ENCODE peak calls at places on chromosomes 5 and 9, in eight cellular contexts. One of them, this sample, is unnamed.

GRCh38 chr5:56066931-56067450 is 72.2 kb upstream of the IL6ST start:
- DNase-seq in K562: no peak
- DNase-seq in adrenal gland: no peak
- DNase-seq in breast epithelium: no peak
- DNase-seq in Peyer's patch: no peak
- DNase-seq in ovary: no peak
- DNase-seq in IMR-90: no peak
- DNase-seq in HepG2: no peak
- DNase-seq in this sample: no peak

GRCh38 chr5:154097031-154097430 is 58.3 kb downstream of the MFAP3 start:
- DNase-seq in Peyer's patch: no peak
- DNase-seq in HepG2: peak; percentile 3
- DNase-seq in K562: no peak
- DNase-seq in ovary: no peak
- DNase-seq in IMR-90: no peak
- DNase-seq in adrenal gland: no peak
- DNase-seq in breast epithelium: no peak
- DNase-seq in this sample: no peak

GRCh38 chr5:35815089-35815936 is 41.4 kb upstream of the IL7R start:
- DNase-seq in IMR-90: no peak
- DNase-seq in ovary: no peak
- DNase-seq in HepG2: peak; percentile 44
- DNase-seq in adrenal gland: no peak
- DNase-seq in breast epithelium: no peak
- DNase-seq in K562: peak; percentile 56
- DNase-seq in Peyer's patch: no peak
- DNase-seq in this sample: no peak

GRCh38 chr5:149265559-149265958 is 6.1 kb upstream of the AFAP1L1 start:
- DNase-seq in adrenal gland: no peak
- DNase-seq in IMR-90: peak; percentile 72
- DNase-seq in ovary: no peak
- DNase-seq in HepG2: no peak
- DNase-seq in Peyer's patch: no peak
- DNase-seq in breast epithelium: no peak
- DNase-seq in K562: no peak
- DNase-seq in this sample: peak; percentile 23

GRCh38 chr5:9932770-9933169 is 302.6 kb upstream of the TAS2R1 start:
- DNase-seq in Peyer's patch: no peak
- DNase-seq in adrenal gland: no peak
- DNase-seq in K562: peak; percentile 13
- DNase-seq in HepG2: no peak
- DNase-seq in ovary: no peak
- DNase-seq in breast epithelium: no peak
- DNase-seq in IMR-90: peak; percentile 81
- DNase-seq in this sample: peak; percentile 11

GRCh38 chr9:95666096-95666784 is 149.5 kb upstream of the PTCH1 start:
- DNase-seq in K562: no peak
- DNase-seq in breast epithelium: no peak
- DNase-seq in ovary: no peak
- DNase-seq in Peyer's patch: no peak
- DNase-seq in IMR-90: no peak
- DNase-seq in adrenal gland: no peak
- DNase-seq in HepG2: no peak
- DNase-seq in this sample: no peak

GRCh38 chr9:84668204-84669007 is 1.1 kb upstream of the NTRK2 start:
- DNase-seq in Peyer's patch: peak; percentile 56
- DNase-seq in IMR-90: peak; percentile 19
- DNase-seq in ovary: peak; percentile 68
- DNase-seq in K562: no peak
- DNase-seq in breast epithelium: peak; percentile 64
- DNase-seq in adrenal gland: peak; percentile 40
- DNase-seq in HepG2: no peak
- DNase-seq in this sample: no peak

GRCh38 chr5:10894445-10895054 is 133.5 kb upstream of the DAP start:
- DNase-seq in adrenal gland: no peak
- DNase-seq in ovary: no peak
- DNase-seq in Peyer's patch: no peak
- DNase-seq in K562: no peak
- DNase-seq in IMR-90: no peak
- DNase-seq in breast epithelium: no peak
- DNase-seq in HepG2: no peak
- DNase-seq in this sample: no peak

GRCh38 chr5:58011301-58011700 is 448.6 kb downstream of the PLK2 start:
- DNase-seq in K562: no peak
- DNase-seq in Peyer's patch: no peak
- DNase-seq in breast epithelium: no peak
- DNase-seq in adrenal gland: no peak
- DNase-seq in IMR-90: no peak
- DNase-seq in HepG2: no peak
- DNase-seq in ovary: no peak
- DNase-seq in this sample: no peak

DNA sequence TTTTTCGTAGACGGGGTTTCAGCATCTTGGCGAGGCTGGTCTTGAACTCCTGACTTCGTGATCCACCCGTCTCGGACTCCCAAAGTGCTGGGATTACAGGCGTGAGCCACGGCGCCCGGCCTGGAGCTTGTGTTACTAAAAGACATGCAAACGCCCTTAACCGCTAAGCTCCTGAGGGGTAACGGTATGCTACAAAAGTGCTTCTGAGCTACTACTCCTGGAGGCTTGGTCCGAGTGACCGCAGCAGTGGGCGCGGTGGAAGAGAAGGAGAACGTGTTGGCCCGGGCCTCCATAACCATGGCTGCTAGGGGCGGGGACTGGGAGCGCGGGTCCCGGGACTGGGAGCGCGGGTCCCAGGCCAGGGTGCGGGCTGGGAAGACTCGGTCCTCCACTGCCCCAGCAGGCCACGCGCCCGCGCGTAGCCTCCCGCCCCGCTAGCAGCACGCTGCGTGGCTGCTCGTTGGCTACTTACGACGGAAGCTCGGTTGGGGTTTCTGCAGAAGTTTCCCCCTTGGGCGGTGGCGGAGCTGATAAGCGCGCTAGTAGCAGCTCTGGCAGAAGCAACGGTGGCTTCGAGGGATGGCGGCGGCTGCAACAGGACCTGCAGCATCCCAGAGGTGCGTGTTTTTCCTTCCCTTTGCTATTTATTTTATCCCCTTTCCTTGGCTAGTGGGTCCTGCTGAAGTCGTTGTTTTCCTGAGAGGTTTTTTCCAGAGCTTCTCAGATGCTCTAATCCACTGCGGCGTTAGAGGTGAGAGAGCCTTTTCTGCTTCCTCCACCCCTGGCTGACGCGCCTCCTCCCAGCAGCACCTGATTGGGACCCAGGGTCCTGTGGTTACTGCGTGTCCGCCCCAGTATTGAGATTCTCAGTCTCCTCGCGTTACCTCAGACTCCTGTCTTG is 69.3 kb upstream of the CCDC180 start:
- DNase-seq in Peyer's patch: peak; percentile 91
- DNase-seq in K562: peak; percentile 87
- DNase-seq in ovary: peak; percentile 66
- DNase-seq in adrenal gland: peak; percentile 86
- DNase-seq in IMR-90: peak; percentile 67
- DNase-seq in breast epithelium: peak; percentile 73
- DNase-seq in HepG2: peak; percentile 52
- DNase-seq in this sample: peak; percentile 89
- TF ChIP-seq POLR2A in Peyer's patch: peak; percentile 25
- TF ChIP-seq POLR2A in K562: peak; percentile 92
- TF ChIP-seq POLR2A in ovary: no peak
- TF ChIP-seq POLR2A in adrenal gland: peak; percentile 62
- TF ChIP-seq POLR2A in IMR-90: no peak
- TF ChIP-seq POLR2A in breast epithelium: no peak
- TF ChIP-seq POLR2A in HepG2: peak; percentile 42
- TF ChIP-seq POLR2A in this sample: peak; percentile 64

GRCh38 chr9:6757988-6758417 is 230 bp downstream of the KDM4C start:
- DNase-seq in ovary: no peak
- DNase-seq in IMR-90: no peak
- DNase-seq in HepG2: no peak
- DNase-seq in breast epithelium: no peak
- DNase-seq in Peyer's patch: no peak
- DNase-seq in adrenal gland: peak; percentile 96
- DNase-seq in K562: peak; percentile 96
- DNase-seq in this sample: peak; percentile 89
- TF ChIP-seq POLR2A in ovary: peak; percentile 8
- TF ChIP-seq POLR2A in IMR-90: no peak
- TF ChIP-seq POLR2A in HepG2: no peak
- TF ChIP-seq POLR2A in breast epithelium: no peak
- TF ChIP-seq POLR2A in Peyer's patch: no peak
- TF ChIP-seq POLR2A in adrenal gland: no peak
- TF ChIP-seq POLR2A in K562: no peak
- TF ChIP-seq POLR2A in this sample: no peak

GRCh38 chr5:69369369-69370121 is at the start of the genes AK6, RAD17 and TAF9:
- DNase-seq in HepG2: peak; percentile 86
- DNase-seq in IMR-90: peak; percentile 88
- DNase-seq in K562: peak; percentile 91
- DNase-seq in breast epithelium: peak; percentile 88
- DNase-seq in ovary: peak; percentile 89
- DNase-seq in Peyer's patch: peak; percentile 97
- DNase-seq in adrenal gland: peak; percentile 92
- DNase-seq in this sample: peak; percentile 83
- TF ChIP-seq POLR2A in HepG2: peak; percentile 85
- TF ChIP-seq POLR2A in IMR-90: peak; percentile 93
- TF ChIP-seq POLR2A in K562: peak; percentile 93
- TF ChIP-seq POLR2A in breast epithelium: peak; percentile 55
- TF ChIP-seq POLR2A in ovary: peak; percentile 74
- TF ChIP-seq POLR2A in Peyer's patch: peak; percentile 69
- TF ChIP-seq POLR2A in adrenal gland: peak; percentile 79
- TF ChIP-seq POLR2A in this sample: peak; percentile 83

DNA sequence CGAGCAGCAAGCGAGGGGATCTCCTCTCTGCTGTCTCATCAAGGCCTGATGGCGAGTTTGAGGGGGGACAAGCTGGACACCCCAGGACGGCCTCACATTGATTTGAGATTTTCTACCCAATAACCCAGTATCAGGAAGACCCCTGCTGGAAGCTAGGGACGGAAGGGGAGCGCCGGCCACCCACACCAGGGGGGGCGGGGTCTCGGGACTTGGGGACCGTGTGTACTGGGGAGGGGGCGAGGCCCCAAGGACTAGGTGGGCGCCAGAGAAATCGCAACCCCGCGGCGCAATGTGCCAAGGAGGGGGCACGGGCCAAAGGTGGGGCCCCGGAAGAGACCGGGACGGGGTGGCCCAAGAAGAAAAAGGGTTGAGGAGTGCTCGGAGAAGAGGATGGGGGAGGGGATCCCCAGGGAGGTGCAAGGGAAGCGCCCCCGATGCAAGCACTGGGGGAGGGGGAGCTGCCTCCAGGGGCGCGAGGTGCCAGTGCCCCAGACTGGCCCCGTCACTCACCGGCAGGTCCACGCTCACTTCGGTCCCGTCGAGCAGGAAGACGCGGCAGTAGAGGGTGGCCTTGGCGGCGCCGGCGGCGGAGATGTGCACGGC is 1.1 kb downstream of the EPB41L4B start:
- DNase-seq in K562: no peak
- DNase-seq in Peyer's patch: no peak
- DNase-seq in IMR-90: no peak
- DNase-seq in adrenal gland: peak; percentile 38
- DNase-seq in breast epithelium: no peak
- DNase-seq in HepG2: no peak
- DNase-seq in ovary: peak; percentile 34
- DNase-seq in this sample: no peak
- TF ChIP-seq POLR2A in K562: no peak
- TF ChIP-seq POLR2A in Peyer's patch: no peak
- TF ChIP-seq POLR2A in IMR-90: no peak
- TF ChIP-seq POLR2A in adrenal gland: no peak
- TF ChIP-seq POLR2A in breast epithelium: no peak
- TF ChIP-seq POLR2A in HepG2: no peak
- TF ChIP-seq POLR2A in ovary: no peak
- TF ChIP-seq POLR2A in this sample: no peak

GRCh38 chr9:133882849-133883248 is 109.3 kb downstream of the VAV2 start:
- DNase-seq in ovary: no peak
- DNase-seq in K562: no peak
- DNase-seq in breast epithelium: no peak
- DNase-seq in adrenal gland: no peak
- DNase-seq in IMR-90: no peak
- DNase-seq in Peyer's patch: no peak
- DNase-seq in HepG2: no peak
- DNase-seq in this sample: no peak
- TF ChIP-seq POLR2A in ovary: no peak
- TF ChIP-seq POLR2A in K562: no peak
- TF ChIP-seq POLR2A in breast epithelium: no peak
- TF ChIP-seq POLR2A in adrenal gland: no peak
- TF ChIP-seq POLR2A in IMR-90: no peak
- TF ChIP-seq POLR2A in Peyer's patch: no peak
- TF ChIP-seq POLR2A in HepG2: no peak
- TF ChIP-seq POLR2A in this sample: no peak

DNA sequence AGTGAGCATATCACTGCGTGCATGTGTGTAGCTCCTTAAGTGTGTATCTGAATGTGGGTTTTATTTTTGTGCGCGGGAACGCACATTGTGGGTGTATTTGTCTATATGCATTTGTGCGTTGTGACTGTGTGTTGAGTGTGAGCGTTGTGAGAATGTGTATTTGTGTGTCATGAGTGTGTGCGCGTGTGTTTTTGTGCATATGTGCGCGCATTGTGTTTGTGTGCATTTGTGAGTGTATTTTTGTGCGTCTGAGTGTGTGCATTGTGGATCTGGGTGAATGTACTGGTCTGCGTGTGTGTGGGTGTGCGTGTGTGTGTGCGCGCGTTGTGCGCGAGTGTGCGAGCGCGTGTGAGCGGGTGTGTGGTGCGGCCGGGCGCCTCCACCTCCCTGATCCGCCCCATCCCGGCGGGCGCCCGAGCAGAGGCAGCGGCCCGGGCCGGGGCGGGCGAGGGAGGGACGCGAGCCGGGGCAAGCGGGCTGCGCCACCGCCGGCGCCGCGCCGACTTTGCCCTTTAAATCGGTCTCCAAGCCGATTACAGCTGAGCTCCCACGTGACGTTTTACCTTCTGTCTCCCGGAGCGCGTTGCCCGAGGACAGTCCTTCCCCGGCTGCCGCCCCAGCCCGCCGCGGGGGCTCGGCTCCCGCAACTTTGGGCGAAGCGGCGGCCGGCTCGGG is at the start of gene RASGRF2:
- DNase-seq in ovary: peak; percentile 58
- DNase-seq in adrenal gland: no peak
- DNase-seq in K562: no peak
- DNase-seq in IMR-90: peak; percentile 44
- DNase-seq in HepG2: peak; percentile 76
- DNase-seq in Peyer's patch: peak; percentile 78
- DNase-seq in breast epithelium: no peak
- DNase-seq in this sample: no peak
- TF ChIP-seq POLR2A in ovary: no peak
- TF ChIP-seq POLR2A in adrenal gland: no peak
- TF ChIP-seq POLR2A in K562: no peak
- TF ChIP-seq POLR2A in IMR-90: no peak
- TF ChIP-seq POLR2A in HepG2: peak; percentile 46
- TF ChIP-seq POLR2A in Peyer's patch: peak; percentile 27
- TF ChIP-seq POLR2A in breast epithelium: no peak
- TF ChIP-seq POLR2A in this sample: no peak

DNA sequence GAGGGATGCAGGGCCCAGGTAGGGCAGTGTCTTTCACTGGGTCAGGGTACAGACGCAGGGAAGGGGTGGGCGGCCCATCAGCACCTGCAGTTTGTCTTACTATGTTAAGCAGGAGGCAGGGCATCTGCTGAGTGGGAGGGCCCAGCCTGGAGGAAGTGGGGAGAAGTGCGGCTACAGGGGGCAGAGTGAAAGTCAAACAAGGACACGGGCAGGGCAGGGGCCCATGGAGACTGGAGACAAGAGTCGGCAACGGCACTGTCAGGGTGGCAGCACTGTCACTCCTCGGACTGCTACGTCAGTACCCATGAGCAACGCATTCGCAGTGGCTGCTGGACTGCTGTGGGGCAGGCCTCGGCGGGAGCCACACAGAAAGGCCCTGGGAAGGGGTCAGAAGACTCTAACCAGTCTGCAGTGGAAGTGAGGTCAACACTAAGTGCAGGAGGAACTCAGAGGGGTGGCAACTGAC is 19.7 kb downstream of the CAMSAP1 start:
- DNase-seq in HepG2: no peak
- DNase-seq in adrenal gland: no peak
- DNase-seq in IMR-90: no peak
- DNase-seq in ovary: no peak
- DNase-seq in Peyer's patch: peak; percentile 57
- DNase-seq in breast epithelium: no peak
- DNase-seq in K562: no peak
- DNase-seq in this sample: no peak
- TF ChIP-seq POLR2A in HepG2: no peak
- TF ChIP-seq POLR2A in adrenal gland: no peak
- TF ChIP-seq POLR2A in IMR-90: no peak
- TF ChIP-seq POLR2A in ovary: no peak
- TF ChIP-seq POLR2A in Peyer's patch: no peak
- TF ChIP-seq POLR2A in breast epithelium: no peak
- TF ChIP-seq POLR2A in K562: no peak
- TF ChIP-seq POLR2A in this sample: no peak